ENCODE peak calls at places on chromosomes 16 and 17, in five cellular contexts. H is adipocyte, B is esophagus muscularis mucosa, F is choroid plexus epithelial cell, Q is cardiac muscle cell. Z is an unnamed sample.
A peak's percentile ranks its signal among the peaks of the same experiment; 100 is the strongest.

GRCh38 chr16:47392114-47392513 is 68.7 kb downstream of the ITFG1 start:
- DNase-seq in H (no peak), B (no peak), F (peak; percentile 69), Q (peak; percentile 26), Z (no peak)

GRCh38 chr16:8845699-8846298 is 23.0 kb downstream of the CARHSP1 start:
- DNase-seq in H (no peak), B (no peak), F (no peak), Q (no peak), Z (peak; percentile 71)

GRCh38 chr17:30238387-30239088 is 3.0 kb upstream of the SLC6A4 start:
- DNase-seq in H (no peak), B (no peak), F (no peak), Q (no peak), Z (no peak)

GRCh38 chr17:80263253-80264047 is 2.8 kb downstream of the RNF213 start:
- DNase-seq in H (peak; percentile 67), B (peak; percentile 94), F (peak; percentile 96), Q (peak; percentile 82), Z (no peak)

GRCh38 chr17:80498920-80499410 is 22.6 kb upstream of the NPTX1 start:
- DNase-seq in H (no peak), B (no peak), F (no peak), Q (no peak), Z (no peak)

GRCh38 chr17:8488931-8489330 is 53.2 kb downstream of the NDEL1 start:
- DNase-seq in H (peak; percentile 69), B (no peak), F (peak; percentile 98), Q (peak; percentile 94), Z (no peak)

GRCh38 chr17:56912105-56912999 is 1.5 kb downstream of the TRIM25 start:
- DNase-seq in H (peak; percentile 11), B (no peak), F (peak; percentile 9), Q (peak; percentile 27), Z (no peak)

GRCh38 chr16:86994651-86995171 is 322.5 kb downstream of the C16orf95 start:
- DNase-seq in H (peak; percentile 78), B (no peak), F (peak; percentile 93), Q (peak; percentile 85), Z (no peak)

GRCh38 chr17:76265624-76266243 is 586 bp downstream of the UBALD2 start:
- DNase-seq in H (peak; percentile 85), B (no peak), F (peak; percentile 52), Q (peak; percentile 68), Z (no peak)

GRCh38 chr17:44757045-44757917 is 1.5 kb upstream of the ADAM11 start:
- DNase-seq in H (no peak), B (no peak), F (no peak), Q (no peak), Z (no peak)

GRCh38 chr17:28686296-28686695 is 24.3 kb downstream of the SUPT6H start:
- DNase-seq in H (no peak), B (no peak), F (no peak), Q (no peak), Z (no peak)

GRCh38 chr17:16923097-16923903 is 48.6 kb downstream of the TNFRSF13B start:
- DNase-seq in H (no peak), B (no peak), F (no peak), Q (no peak), Z (peak; percentile 74)

GRCh38 chr16:72938426-72939164 is 109.3 kb downstream of the ZFHX3 start:
- DNase-seq in H (peak; percentile 12), B (peak; percentile 96), F (peak; percentile 90), Q (peak; percentile 88), Z (peak; percentile 95)

GRCh38 chr16:84380405-84380804 is 12.1 kb downstream of the ATP2C2 start:
- DNase-seq in H (no peak), B (no peak), F (no peak), Q (no peak), Z (no peak)

GRCh38 chr17:17872468-17873345 is 35.9 kb upstream of the SREBF1 start:
- DNase-seq in H (no peak), B (no peak), F (no peak), Q (no peak), Z (no peak)

GRCh38 chr16:75264999-75265910 is 13.8 kb upstream of the BCAR1 start:
- DNase-seq in H (peak; percentile 72), B (no peak), F (peak; percentile 31), Q (no peak), Z (no peak)

GRCh38 chr17:9322298-9322697 is 253.3 kb downstream of the STX8 start:
- DNase-seq in H (no peak), B (no peak), F (peak; percentile 55), Q (no peak), Z (no peak)

GRCh38 chr16:85358704-85359146 is 246.5 kb upstream of the CIBAR2 start:
- DNase-seq in H (no peak), B (no peak), F (no peak), Q (no peak), Z (no peak)

GRCh38 chr16:154223-155030 is 2.0 kb downstream of the HBZ start:
- DNase-seq in H (peak; percentile 47), B (no peak), F (peak; percentile 41), Q (peak; percentile 35), Z (no peak)

GRCh38 chr17:79950711-79951110 is 85.0 kb downstream of the TBC1D16 start:
- DNase-seq in H (no peak), B (no peak), F (no peak), Q (no peak), Z (no peak)

GRCh38 chr17:80485846-80486245 is 9.4 kb upstream of the NPTX1 start:
- DNase-seq in H (no peak), B (no peak), F (no peak), Q (no peak), Z (no peak)

GRCh38 chr16:48176635-48177408 is 21.0 kb upstream of the ABCC12 start:
- DNase-seq in H (no peak), B (no peak), F (no peak), Q (no peak), Z (no peak)

GRCh38 chr17:21049457-21049856 is 6.6 kb upstream of the USP22 start:
- DNase-seq in H (no peak), B (no peak), F (no peak), Q (no peak), Z (no peak)

GRCh38 chr16:24609740-24610420 is 70.5 kb downstream of the RBBP6 start:
- DNase-seq in H (peak; percentile 68), B (no peak), F (peak; percentile 74), Q (peak; percentile 81), Z (no peak)

GRCh38 chr17:81490599-81490992 is 22.0 kb downstream of the ACTG1 start:
- DNase-seq in H (no peak), B (no peak), F (no peak), Q (no peak), Z (no peak)

GRCh38 chr17:55304171-55304859 is 39.6 kb downstream of the HLF start:
- DNase-seq in H (no peak), B (no peak), F (peak; percentile 7), Q (no peak), Z (no peak)

GRCh38 chr17:83080641-83081560 is 1.5 kb downstream of the METRNL start:
- DNase-seq in H (peak; percentile 73), B (no peak), F (peak; percentile 42), Q (peak; percentile 49), Z (no peak)

GRCh38 chr17:50055055-50055425 is 870 bp upstream of the ITGA3 start:
- DNase-seq in H (peak; percentile 44), B (no peak), F (no peak), Q (no peak), Z (no peak)

GRCh38 chr16:10787304-10787703 is 31.3 kb downstream of the TVP23A start:
- DNase-seq in H (no peak), B (no peak), F (no peak), Q (no peak), Z (no peak)

GRCh38 chr16:68992521-68992920 is 112.9 kb upstream of the HAS3 start:
- DNase-seq in H (peak; percentile 72), B (no peak), F (peak; percentile 78), Q (peak; percentile 76), Z (no peak)

GRCh38 chr16:21710938-21711337 is 47.2 kb downstream of the OTOA start:
- DNase-seq in H (no peak), B (no peak), F (no peak), Q (no peak), Z (no peak)

GRCh38 chr16:75138636-75139035 is 9.7 kb upstream of the ZFP1 start:
- DNase-seq in H (no peak), B (no peak), F (peak; percentile 89), Q (peak; percentile 45), Z (no peak)

GRCh38 chr16:31452631-31453106 is 6.6 kb upstream of the ARMC5 start:
- DNase-seq in H (peak; percentile 90), B (no peak), F (peak; percentile 91), Q (peak; percentile 92), Z (no peak)

GRCh38 chr16:719815-720506 is 985 bp upstream of the ANTKMT start:
- DNase-seq in H (no peak), B (no peak), F (no peak), Q (no peak), Z (no peak)

Z was measured in vagina.